ENCODE peak calls at places on chromosomes 3 and 15, in nine cellular contexts. C is sigmoid colon; M is IMR-90; D is adrenal gland; W is naive thymus-derived CD4-positive, alpha-beta T cell; H is lower lobe of right lung; T is left ventricle myocardium inferior; U is right atrium auricular region; Q is thoracic aorta. G is an unnamed sample.

GRCh38 chr3:18988619-18989229 is 159.6 kb upstream of the KCNH8 start:
- DNase-seq in C (no peak), M (no peak), D (no peak), W (peak; percentile 51), H (no peak), T (no peak), U (no peak), Q (no peak), G (no peak)

GRCh38 chr15:65051266-65051665 is 6.1 kb downstream of the SLC51B start:
- DNase-seq in C (no peak), M (no peak), D (no peak), W (no peak), H (no peak), T (no peak), U (no peak), Q (no peak), G (no peak)

GRCh38 chr3:34948431-34948971 is 690.8 kb upstream of the ARPP21 start:
- DNase-seq in C (no peak), M (no peak), D (no peak), W (no peak), H (no peak), T (no peak), U (no peak), Q (no peak), G (no peak)

GRCh38 chr3:80983753-80984152 is 777.7 kb downstream of the GBE1 start:
- DNase-seq in C (no peak), M (no peak), D (no peak), W (no peak), H (no peak), T (no peak), U (no peak), Q (no peak), G (no peak)

GRCh38 chr3:119751423-119751822 is 30.5 kb upstream of the NR1I2 start:
- DNase-seq in C (no peak), M (no peak), D (no peak), W (no peak), H (no peak), T (no peak), U (no peak), Q (no peak), G (no peak)

GRCh38 chr3:59709702-59710555 is 660.1 kb upstream of the CFAP20DC start:
- DNase-seq in C (peak; percentile 68), M (no peak), D (peak; percentile 29), W (peak; percentile 30), H (peak; percentile 82), T (peak; percentile 61), U (no peak), Q (no peak), G (no peak)

GRCh38 chr3:35081902-35082301 is 557.4 kb upstream of the ARPP21 start:
- DNase-seq in C (no peak), M (no peak), D (no peak), W (no peak), H (no peak), T (no peak), U (no peak), Q (no peak), G (no peak)

GRCh38 chr3:4824948-4825325 is 154.3 kb upstream of the BHLHE40 start:
- DNase-seq in C (no peak), M (peak; percentile 60), D (no peak), W (no peak), H (no peak), T (no peak), U (no peak), Q (no peak), G (no peak)

GRCh38 chr15:64678126-64678819 is 97.1 kb downstream of the RBPMS2 start:
- DNase-seq in C (peak; percentile 54), M (no peak), D (no peak), W (no peak), H (no peak), T (no peak), U (no peak), Q (no peak), G (no peak)

GRCh38 chr3:105878061-105878460 is 9.2 kb upstream of the CBLB start:
- DNase-seq in C (no peak), M (peak; percentile 77), D (no peak), W (no peak), H (no peak), T (no peak), U (no peak), Q (no peak), G (no peak)

GRCh38 chr3:133881987-133882825 is 13.5 kb downstream of the RAB6B start:
- DNase-seq in C (no peak), M (no peak), D (no peak), W (no peak), H (no peak), T (no peak), U (peak; percentile 50), Q (no peak), G (no peak)

GRCh38 chr15:100256985-100257650 is 84.7 kb downstream of the ADAMTS17 start:
- DNase-seq in C (no peak), M (no peak), D (no peak), W (no peak), H (no peak), T (no peak), U (peak; percentile 52), Q (no peak), G (no peak)
- H3K27me3 ChIP-seq in C (no peaks in the 10 kb centered on the region), M (no peaks in the 10 kb centered on the region), D (no peaks in the 10 kb centered on the region), W (no peaks in the 10 kb centered on the region), H (no peaks in the 10 kb centered on the region), T (no peaks in the 10 kb centered on the region), U (no peaks in the 10 kb centered on the region), Q (no peaks in the 10 kb centered on the region), G (no peaks in the 10 kb centered on the region)

GRCh38 chr15:67782592-67782991 is 42.7 kb upstream of the SKOR1 start:
- DNase-seq in C (no peak), M (no peak), D (no peak), W (no peak), H (no peak), T (no peak), U (no peak), Q (no peak), G (no peak)
- H3K27ac ChIP-seq in C (no peak overlapping the region), M (no peak overlapping the region), D (no peak overlapping the region), W (no peak overlapping the region), H (no peak overlapping the region), T (no peak overlapping the region), U (no peak overlapping the region), Q (no peak overlapping the region), G (no peak overlapping the region)

GRCh38 chr3:198109883-198110282 is 149.9 kb downstream of the LMLN start:
- DNase-seq in C (no peak), M (no peak), D (no peak), W (no peak), H (no peak), T (no peak), U (no peak), Q (no peak), G (no peak)
- H3K27me3 ChIP-seq in C (peaks cover 7% of the 10 kb centered on the region), M (peaks cover 50% of the 10 kb centered on the region), D (peaks cover 46% of the 10 kb centered on the region), W (peaks cover 17% of the 10 kb centered on the region), H (peaks cover 69% of the 10 kb centered on the region), T (peaks cover 88% of the 10 kb centered on the region), U (peaks cover 9% of the 10 kb centered on the region), Q (peaks cover 9% of the 10 kb centered on the region), G (peaks cover 63% of the 10 kb centered on the region)

GRCh38 chr3:15255215-15255614 is 49.2 kb downstream of the CAPN7 start:
- DNase-seq in C (no peak), M (no peak), D (no peak), W (no peak), H (no peak), T (no peak), U (no peak), Q (no peak), G (no peak)
- H3K27ac ChIP-seq in C (no peak overlapping the region), M (no peak overlapping the region), D (no peak overlapping the region), W (no peak overlapping the region), H (no peak overlapping the region), T (peak overlapping the region; percentile 70), U (peak overlapping the region; percentile 61), Q (no peak overlapping the region), G (no peak overlapping the region)

GRCh38 chr15:74959643-74959939 is 3.0 kb upstream of the RPP25 start:
- DNase-seq in C (no peak), M (no peak), D (no peak), W (no peak), H (no peak), T (no peak), U (no peak), Q (no peak), G (no peak)
- H3K27me3 ChIP-seq in C (peaks cover 20% of the 10 kb centered on the region), M (peaks cover 53% of the 10 kb centered on the region), D (no peaks in the 10 kb centered on the region), W (peaks cover 9% of the 10 kb centered on the region), H (no peaks in the 10 kb centered on the region), T (peaks cover 29% of the 10 kb centered on the region), U (no peaks in the 10 kb centered on the region), Q (no peaks in the 10 kb centered on the region), G (peaks cover 4% of the 10 kb centered on the region)

DNA sequence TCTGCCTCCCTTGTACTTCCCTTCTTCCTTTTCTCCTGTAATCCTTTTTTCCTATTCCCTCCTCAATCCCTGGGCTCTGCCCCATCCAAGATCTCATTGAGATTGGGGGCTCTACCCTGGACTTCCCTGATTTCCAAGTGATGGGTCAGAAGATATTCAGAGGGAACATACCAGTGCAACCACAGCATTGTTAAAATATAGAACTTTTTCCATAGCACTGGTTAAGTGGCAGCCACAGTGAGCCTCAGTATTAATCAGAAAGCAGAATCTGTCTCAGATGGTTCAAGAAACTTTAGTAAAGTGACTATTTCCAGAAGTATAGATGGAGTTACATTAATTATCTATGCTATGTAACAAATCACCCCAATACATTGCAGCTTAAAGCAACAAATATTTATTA is 18.7 kb upstream of the SCN10A start:
- DNase-seq in C (no peak), M (no peak), D (no peak), W (no peak), H (no peak), T (no peak), U (no peak), Q (no peak), G (no peak)
- H3K27ac ChIP-seq in C (no peak overlapping the region), M (peak overlapping the region; percentile 59), D (no peak overlapping the region), W (no peak overlapping the region), H (no peak overlapping the region), T (peak overlapping the region; percentile 58), U (peak overlapping the region; percentile 24), Q (peak overlapping the region; percentile 52), G (peak overlapping the region; percentile 62)

GRCh38 chr3:55958605-55959004 is 471.5 kb upstream of the WNT5A start:
- DNase-seq in C (no peak), M (no peak), D (no peak), W (no peak), H (no peak), T (no peak), U (no peak), Q (no peak), G (no peak)

GRCh38 chr3:55959681-55960080 is 472.6 kb upstream of the WNT5A start:
- DNase-seq in C (no peak), M (no peak), D (no peak), W (no peak), H (no peak), T (no peak), U (no peak), Q (no peak), G (no peak)

GRCh38 chr3:55951371-55951770 is 464.3 kb upstream of the WNT5A start:
- DNase-seq in C (no peak), M (no peak), D (no peak), W (no peak), H (no peak), T (no peak), U (no peak), Q (no peak), G (no peak)

DNA sequence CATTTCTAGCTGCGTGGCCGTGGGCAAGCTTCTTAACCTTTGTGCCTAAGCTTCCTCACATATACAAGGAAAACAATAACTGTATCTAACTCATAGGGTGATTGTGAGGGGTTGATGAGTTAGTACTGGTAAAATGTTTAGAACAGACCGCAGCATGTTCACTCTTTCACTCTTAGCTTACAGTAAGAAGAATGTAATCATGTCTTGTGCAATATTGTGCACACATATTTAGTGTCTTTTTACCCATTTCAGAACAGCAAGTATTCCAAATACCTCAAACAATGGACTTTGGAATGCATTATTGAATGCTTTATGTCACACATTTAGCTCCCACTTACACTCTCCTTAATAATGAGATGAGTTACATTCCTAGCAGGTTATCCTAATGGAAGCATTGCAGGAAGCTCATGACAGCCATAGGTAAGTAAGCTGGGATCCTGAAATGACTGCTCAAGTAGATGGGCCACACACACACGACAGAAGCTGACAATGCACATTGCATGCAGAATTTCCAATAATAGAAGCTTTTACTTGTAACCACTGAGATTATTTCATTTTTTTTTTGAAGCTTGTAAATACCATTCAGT is 468.9 kb upstream of the WNT5A start:
- DNase-seq in C (no peak), M (peak; percentile 3), D (no peak), W (no peak), H (no peak), T (no peak), U (no peak), Q (no peak), G (no peak)
- H3K27me3 ChIP-seq in C (no peaks in the 10 kb centered on the region), M (peaks cover under 1% of the 10 kb centered on the region), D (no peaks in the 10 kb centered on the region), W (no peaks in the 10 kb centered on the region), H (no peaks in the 10 kb centered on the region), T (peaks cover 17% of the 10 kb centered on the region), U (no peaks in the 10 kb centered on the region), Q (no peaks in the 10 kb centered on the region), G (no peaks in the 10 kb centered on the region)